ENCODE peak calls at places on chromosomes 13 and 19, in six cellular contexts. One of them, this sample, is unnamed.

GRCh38 chr13:31767175-31767900 is 28.0 kb downstream of the RXFP2 start:
- DNase-seq in activated naive CD8-positive, alpha-beta T cell treated with anti-CD3 and anti-CD28 coated beads, Interleukin-2, amount 50 U/mL, for 24 hours: no peak
- DNase-seq in stimulated activated CD8-positive, alpha-beta memory T cell treated with anti-CD3 and anti-CD28 coated beads, Interleukin-15, amount 100 ng/mL, for 4 hours: no peak
- DNase-seq in ELR: peak
- DNase-seq in NCI-H1417: no peak
- DNase-seq in tibial artery: no peak
- DNase-seq in this sample: no peak

GRCh38 chr19:46068345-46069258 is 27.8 kb upstream of the IGFL4 start:
- DNase-seq in tibial artery: no peak
- DNase-seq in stimulated activated CD8-positive, alpha-beta memory T cell treated with anti-CD3 and anti-CD28 coated beads, Interleukin-15, amount 100 ng/mL, for 4 hours: no peak
- DNase-seq in ELR: peak
- DNase-seq in NCI-H1417: no peak
- DNase-seq in activated naive CD8-positive, alpha-beta T cell treated with anti-CD3 and anti-CD28 coated beads, Interleukin-2, amount 50 U/mL, for 24 hours: no peak
- DNase-seq in this sample: no peak

GRCh38 chr19:15330801-15331418 is 1.4 kb downstream of the BRD4 start:
- DNase-seq in stimulated activated CD8-positive, alpha-beta memory T cell treated with anti-CD3 and anti-CD28 coated beads, Interleukin-15, amount 100 ng/mL, for 4 hours: no peak
- DNase-seq in NCI-H1417: peak
- DNase-seq in ELR: peak
- DNase-seq in activated naive CD8-positive, alpha-beta T cell treated with anti-CD3 and anti-CD28 coated beads, Interleukin-2, amount 50 U/mL, for 24 hours: no peak
- DNase-seq in tibial artery: no peak
- DNase-seq in this sample: no peak

GRCh38 chr19:33440682-33441081 is 67.2 kb downstream of the CEBPG start:
- DNase-seq in activated naive CD8-positive, alpha-beta T cell treated with anti-CD3 and anti-CD28 coated beads, Interleukin-2, amount 50 U/mL, for 24 hours: no peak
- DNase-seq in NCI-H1417: no peak
- DNase-seq in stimulated activated CD8-positive, alpha-beta memory T cell treated with anti-CD3 and anti-CD28 coated beads, Interleukin-15, amount 100 ng/mL, for 4 hours: no peak
- DNase-seq in tibial artery: no peak
- DNase-seq in ELR: no peak
- DNase-seq in this sample: no peak

GRCh38 chr19:17616686-17616960 is 61.2 kb downstream of the COLGALT1 start:
- DNase-seq in ELR: no peak
- DNase-seq in NCI-H1417: no peak
- DNase-seq in stimulated activated CD8-positive, alpha-beta memory T cell treated with anti-CD3 and anti-CD28 coated beads, Interleukin-15, amount 100 ng/mL, for 4 hours: no peak
- DNase-seq in tibial artery: no peak
- DNase-seq in activated naive CD8-positive, alpha-beta T cell treated with anti-CD3 and anti-CD28 coated beads, Interleukin-2, amount 50 U/mL, for 24 hours: no peak
- DNase-seq in this sample: no peak

GRCh38 chr19:13033244-13033643 is 38.0 kb downstream of the NFIX start:
- DNase-seq in NCI-H1417: no peak
- DNase-seq in activated naive CD8-positive, alpha-beta T cell treated with anti-CD3 and anti-CD28 coated beads, Interleukin-2, amount 50 U/mL, for 24 hours: no peak
- DNase-seq in stimulated activated CD8-positive, alpha-beta memory T cell treated with anti-CD3 and anti-CD28 coated beads, Interleukin-15, amount 100 ng/mL, for 4 hours: no peak
- DNase-seq in ELR: peak
- DNase-seq in tibial artery: no peak
- DNase-seq in this sample: no peak

GRCh38 chr13:59458908-59459579 is 704.7 kb downstream of the DIAPH3 start:
- DNase-seq in NCI-H1417: no peak
- DNase-seq in tibial artery: no peak
- DNase-seq in stimulated activated CD8-positive, alpha-beta memory T cell treated with anti-CD3 and anti-CD28 coated beads, Interleukin-15, amount 100 ng/mL, for 4 hours: no peak
- DNase-seq in activated naive CD8-positive, alpha-beta T cell treated with anti-CD3 and anti-CD28 coated beads, Interleukin-2, amount 50 U/mL, for 24 hours: no peak
- DNase-seq in ELR: peak
- DNase-seq in this sample: peak

GRCh38 chr19:16328824-16329482 is 4.3 kb downstream of the KLF2 start:
- DNase-seq in activated naive CD8-positive, alpha-beta T cell treated with anti-CD3 and anti-CD28 coated beads, Interleukin-2, amount 50 U/mL, for 24 hours: peak
- DNase-seq in stimulated activated CD8-positive, alpha-beta memory T cell treated with anti-CD3 and anti-CD28 coated beads, Interleukin-15, amount 100 ng/mL, for 4 hours: no peak
- DNase-seq in NCI-H1417: peak
- DNase-seq in ELR: peak
- DNase-seq in tibial artery: no peak
- DNase-seq in this sample: no peak

GRCh38 chr13:27636624-27637288 is 15.1 kb downstream of the POLR1D start:
- DNase-seq in stimulated activated CD8-positive, alpha-beta memory T cell treated with anti-CD3 and anti-CD28 coated beads, Interleukin-15, amount 100 ng/mL, for 4 hours: no peak
- DNase-seq in NCI-H1417: peak
- DNase-seq in tibial artery: no peak
- DNase-seq in ELR: no peak
- DNase-seq in activated naive CD8-positive, alpha-beta T cell treated with anti-CD3 and anti-CD28 coated beads, Interleukin-2, amount 50 U/mL, for 24 hours: no peak
- DNase-seq in this sample: peak

GRCh38 chr13:102707465-102707864 is 12.6 kb upstream of the METTL21C start:
- DNase-seq in tibial artery: no peak
- DNase-seq in ELR: peak
- DNase-seq in NCI-H1417: peak
- DNase-seq in stimulated activated CD8-positive, alpha-beta memory T cell treated with anti-CD3 and anti-CD28 coated beads, Interleukin-15, amount 100 ng/mL, for 4 hours: no peak
- DNase-seq in activated naive CD8-positive, alpha-beta T cell treated with anti-CD3 and anti-CD28 coated beads, Interleukin-2, amount 50 U/mL, for 24 hours: no peak
- DNase-seq in this sample: peak

GRCh38 chr19:19146865-19147264 is 8.6 kb upstream of the TMEM161A start:
- DNase-seq in stimulated activated CD8-positive, alpha-beta memory T cell treated with anti-CD3 and anti-CD28 coated beads, Interleukin-15, amount 100 ng/mL, for 4 hours: no peak
- DNase-seq in tibial artery: no peak
- DNase-seq in ELR: no peak
- DNase-seq in activated naive CD8-positive, alpha-beta T cell treated with anti-CD3 and anti-CD28 coated beads, Interleukin-2, amount 50 U/mL, for 24 hours: no peak
- DNase-seq in NCI-H1417: no peak
- DNase-seq in this sample: no peak

GRCh38 chr13:55761986-55762385 is 1378.7 kb upstream of the PRR20A start:
- DNase-seq in activated naive CD8-positive, alpha-beta T cell treated with anti-CD3 and anti-CD28 coated beads, Interleukin-2, amount 50 U/mL, for 24 hours: no peak
- DNase-seq in stimulated activated CD8-positive, alpha-beta memory T cell treated with anti-CD3 and anti-CD28 coated beads, Interleukin-15, amount 100 ng/mL, for 4 hours: no peak
- DNase-seq in NCI-H1417: no peak
- DNase-seq in tibial artery: no peak
- DNase-seq in ELR: no peak
- DNase-seq in this sample: no peak

GRCh38 chr19:55156202-55157063 is 1.1 kb downstream of the TNNI3 start:
- DNase-seq in NCI-H1417: peak
- DNase-seq in tibial artery: no peak
- DNase-seq in ELR: peak
- DNase-seq in stimulated activated CD8-positive, alpha-beta memory T cell treated with anti-CD3 and anti-CD28 coated beads, Interleukin-15, amount 100 ng/mL, for 4 hours: no peak
- DNase-seq in activated naive CD8-positive, alpha-beta T cell treated with anti-CD3 and anti-CD28 coated beads, Interleukin-2, amount 50 U/mL, for 24 hours: peak
- DNase-seq in this sample: peak

GRCh38 chr13:76856141-76856571 is 30.0 kb downstream of the KCTD12 start:
- DNase-seq in stimulated activated CD8-positive, alpha-beta memory T cell treated with anti-CD3 and anti-CD28 coated beads, Interleukin-15, amount 100 ng/mL, for 4 hours: no peak
- DNase-seq in tibial artery: no peak
- DNase-seq in NCI-H1417: no peak
- DNase-seq in activated naive CD8-positive, alpha-beta T cell treated with anti-CD3 and anti-CD28 coated beads, Interleukin-2, amount 50 U/mL, for 24 hours: no peak
- DNase-seq in ELR: peak
- DNase-seq in this sample: no peak

GRCh38 chr13:41709511-41709910 is 251.4 kb downstream of the VWA8 start:
- DNase-seq in activated naive CD8-positive, alpha-beta T cell treated with anti-CD3 and anti-CD28 coated beads, Interleukin-2, amount 50 U/mL, for 24 hours: no peak
- DNase-seq in stimulated activated CD8-positive, alpha-beta memory T cell treated with anti-CD3 and anti-CD28 coated beads, Interleukin-15, amount 100 ng/mL, for 4 hours: no peak
- DNase-seq in ELR: peak
- DNase-seq in NCI-H1417: no peak
- DNase-seq in tibial artery: no peak
- DNase-seq in this sample: no peak

GRCh38 chr13:104816716-104817115 is 1718.7 kb downstream of the EFNB2 start:
- DNase-seq in stimulated activated CD8-positive, alpha-beta memory T cell treated with anti-CD3 and anti-CD28 coated beads, Interleukin-15, amount 100 ng/mL, for 4 hours: no peak
- DNase-seq in activated naive CD8-positive, alpha-beta T cell treated with anti-CD3 and anti-CD28 coated beads, Interleukin-2, amount 50 U/mL, for 24 hours: no peak
- DNase-seq in ELR: no peak
- DNase-seq in NCI-H1417: no peak
- DNase-seq in tibial artery: no peak
- DNase-seq in this sample: no peak

GRCh38 chr13:33634526-33635111 is 183.3 kb upstream of the RFC3 start:
- DNase-seq in NCI-H1417: no peak
- DNase-seq in activated naive CD8-positive, alpha-beta T cell treated with anti-CD3 and anti-CD28 coated beads, Interleukin-2, amount 50 U/mL, for 24 hours: no peak
- DNase-seq in ELR: no peak
- DNase-seq in tibial artery: no peak
- DNase-seq in stimulated activated CD8-positive, alpha-beta memory T cell treated with anti-CD3 and anti-CD28 coated beads, Interleukin-15, amount 100 ng/mL, for 4 hours: no peak
- DNase-seq in this sample: no peak

GRCh38 chr13:42747399-42747873 is 33.9 kb upstream of the FAM216B start:
- DNase-seq in tibial artery: no peak
- DNase-seq in ELR: peak
- DNase-seq in NCI-H1417: peak
- DNase-seq in activated naive CD8-positive, alpha-beta T cell treated with anti-CD3 and anti-CD28 coated beads, Interleukin-2, amount 50 U/mL, for 24 hours: no peak
- DNase-seq in stimulated activated CD8-positive, alpha-beta memory T cell treated with anti-CD3 and anti-CD28 coated beads, Interleukin-15, amount 100 ng/mL, for 4 hours: no peak
- DNase-seq in this sample: peak

GRCh38 chr19:44746946-44747738 is 1.4 kb upstream of the BCL3 start:
- DNase-seq in activated naive CD8-positive, alpha-beta T cell treated with anti-CD3 and anti-CD28 coated beads, Interleukin-2, amount 50 U/mL, for 24 hours: peak
- DNase-seq in stimulated activated CD8-positive, alpha-beta memory T cell treated with anti-CD3 and anti-CD28 coated beads, Interleukin-15, amount 100 ng/mL, for 4 hours: peak
- DNase-seq in ELR: peak
- DNase-seq in NCI-H1417: peak
- DNase-seq in tibial artery: peak
- DNase-seq in this sample: peak

GRCh38 chr19:55640043-55640576 is 692 bp upstream of the ZNF580 start:
- DNase-seq in NCI-H1417: peak
- DNase-seq in ELR: peak
- DNase-seq in stimulated activated CD8-positive, alpha-beta memory T cell treated with anti-CD3 and anti-CD28 coated beads, Interleukin-15, amount 100 ng/mL, for 4 hours: peak
- DNase-seq in tibial artery: peak
- DNase-seq in activated naive CD8-positive, alpha-beta T cell treated with anti-CD3 and anti-CD28 coated beads, Interleukin-2, amount 50 U/mL, for 24 hours: peak
- DNase-seq in this sample: peak

GRCh38 chr19:47713046-47714021 is at the start of gene EHD2:
- DNase-seq in activated naive CD8-positive, alpha-beta T cell treated with anti-CD3 and anti-CD28 coated beads, Interleukin-2, amount 50 U/mL, for 24 hours: peak
- DNase-seq in tibial artery: peak
- DNase-seq in NCI-H1417: no peak
- DNase-seq in stimulated activated CD8-positive, alpha-beta memory T cell treated with anti-CD3 and anti-CD28 coated beads, Interleukin-15, amount 100 ng/mL, for 4 hours: no peak
- DNase-seq in ELR: peak
- DNase-seq in this sample: no peak

GRCh38 chr19:12965017-12965811 is 4.2 kb upstream of the DAND5 start:
- DNase-seq in NCI-H1417: peak
- DNase-seq in stimulated activated CD8-positive, alpha-beta memory T cell treated with anti-CD3 and anti-CD28 coated beads, Interleukin-15, amount 100 ng/mL, for 4 hours: peak
- DNase-seq in tibial artery: peak
- DNase-seq in activated naive CD8-positive, alpha-beta T cell treated with anti-CD3 and anti-CD28 coated beads, Interleukin-2, amount 50 U/mL, for 24 hours: peak
- DNase-seq in ELR: peak
- DNase-seq in this sample: peak

GRCh38 chr19:49555600-49556411 is 24.6 kb downstream of the NOSIP start:
- DNase-seq in stimulated activated CD8-positive, alpha-beta memory T cell treated with anti-CD3 and anti-CD28 coated beads, Interleukin-15, amount 100 ng/mL, for 4 hours: no peak
- DNase-seq in NCI-H1417: peak
- DNase-seq in activated naive CD8-positive, alpha-beta T cell treated with anti-CD3 and anti-CD28 coated beads, Interleukin-2, amount 50 U/mL, for 24 hours: peak
- DNase-seq in ELR: peak
- DNase-seq in tibial artery: peak
- DNase-seq in this sample: no peak

GRCh38 chr19:45076029-45076850 is at the start of gene ZNF296:
- DNase-seq in NCI-H1417: peak
- DNase-seq in tibial artery: peak
- DNase-seq in stimulated activated CD8-positive, alpha-beta memory T cell treated with anti-CD3 and anti-CD28 coated beads, Interleukin-15, amount 100 ng/mL, for 4 hours: peak
- DNase-seq in ELR: peak
- DNase-seq in activated naive CD8-positive, alpha-beta T cell treated with anti-CD3 and anti-CD28 coated beads, Interleukin-2, amount 50 U/mL, for 24 hours: peak
- DNase-seq in this sample: peak

GRCh38 chr13:92572190-92572589 is 654.4 kb upstream of the GPC6 start:
- DNase-seq in ELR: no peak
- DNase-seq in NCI-H1417: peak
- DNase-seq in stimulated activated CD8-positive, alpha-beta memory T cell treated with anti-CD3 and anti-CD28 coated beads, Interleukin-15, amount 100 ng/mL, for 4 hours: no peak
- DNase-seq in tibial artery: no peak
- DNase-seq in activated naive CD8-positive, alpha-beta T cell treated with anti-CD3 and anti-CD28 coated beads, Interleukin-2, amount 50 U/mL, for 24 hours: no peak
- DNase-seq in this sample: no peak

GRCh38 chr19:49017666-49018351 is 918 bp upstream of the LHB start:
- DNase-seq in ELR: peak
- DNase-seq in tibial artery: no peak
- DNase-seq in stimulated activated CD8-positive, alpha-beta memory T cell treated with anti-CD3 and anti-CD28 coated beads, Interleukin-15, amount 100 ng/mL, for 4 hours: peak
- DNase-seq in activated naive CD8-positive, alpha-beta T cell treated with anti-CD3 and anti-CD28 coated beads, Interleukin-2, amount 50 U/mL, for 24 hours: peak
- DNase-seq in NCI-H1417: peak
- DNase-seq in this sample: peak

GRCh38 chr19:10112037-10112751 is 701 bp downstream of the P2RY11 start:
- DNase-seq in NCI-H1417: no peak
- DNase-seq in activated naive CD8-positive, alpha-beta T cell treated with anti-CD3 and anti-CD28 coated beads, Interleukin-2, amount 50 U/mL, for 24 hours: peak
- DNase-seq in ELR: peak
- DNase-seq in tibial artery: no peak
- DNase-seq in stimulated activated CD8-positive, alpha-beta memory T cell treated with anti-CD3 and anti-CD28 coated beads, Interleukin-15, amount 100 ng/mL, for 4 hours: peak
- DNase-seq in this sample: no peak

GRCh38 chr19:51354742-51355148 is 11.4 kb downstream of the ETFB start:
- DNase-seq in activated naive CD8-positive, alpha-beta T cell treated with anti-CD3 and anti-CD28 coated beads, Interleukin-2, amount 50 U/mL, for 24 hours: peak
- DNase-seq in ELR: no peak
- DNase-seq in tibial artery: no peak
- DNase-seq in stimulated activated CD8-positive, alpha-beta memory T cell treated with anti-CD3 and anti-CD28 coated beads, Interleukin-15, amount 100 ng/mL, for 4 hours: no peak
- DNase-seq in NCI-H1417: no peak
- DNase-seq in this sample: no peak

GRCh38 chr19:58351996-58352755 is 1.1 kb downstream of the A1BG start:
- DNase-seq in stimulated activated CD8-positive, alpha-beta memory T cell treated with anti-CD3 and anti-CD28 coated beads, Interleukin-15, amount 100 ng/mL, for 4 hours: no peak
- DNase-seq in NCI-H1417: no peak
- DNase-seq in activated naive CD8-positive, alpha-beta T cell treated with anti-CD3 and anti-CD28 coated beads, Interleukin-2, amount 50 U/mL, for 24 hours: no peak
- DNase-seq in tibial artery: no peak
- DNase-seq in ELR: no peak
- DNase-seq in this sample: no peak

GRCh38 chr19:2207991-2208860 is 27.9 kb downstream of the PLEKHJ1 start:
- DNase-seq in activated naive CD8-positive, alpha-beta T cell treated with anti-CD3 and anti-CD28 coated beads, Interleukin-2, amount 50 U/mL, for 24 hours: peak
- DNase-seq in NCI-H1417: peak
- DNase-seq in tibial artery: no peak
- DNase-seq in stimulated activated CD8-positive, alpha-beta memory T cell treated with anti-CD3 and anti-CD28 coated beads, Interleukin-15, amount 100 ng/mL, for 4 hours: peak
- DNase-seq in ELR: peak
- DNase-seq in this sample: no peak

GRCh38 chr13:110964229-110965037 is 49.6 kb upstream of the ANKRD10 start:
- DNase-seq in NCI-H1417: no peak
- DNase-seq in activated naive CD8-positive, alpha-beta T cell treated with anti-CD3 and anti-CD28 coated beads, Interleukin-2, amount 50 U/mL, for 24 hours: no peak
- DNase-seq in stimulated activated CD8-positive, alpha-beta memory T cell treated with anti-CD3 and anti-CD28 coated beads, Interleukin-15, amount 100 ng/mL, for 4 hours: no peak
- DNase-seq in tibial artery: no peak
- DNase-seq in ELR: no peak
- DNase-seq in this sample: no peak

GRCh38 chr13:98843482-98843877 is 91.0 kb upstream of the SLC15A1 start:
- DNase-seq in tibial artery: no peak
- DNase-seq in NCI-H1417: no peak
- DNase-seq in ELR: no peak
- DNase-seq in stimulated activated CD8-positive, alpha-beta memory T cell treated with anti-CD3 and anti-CD28 coated beads, Interleukin-15, amount 100 ng/mL, for 4 hours: no peak
- DNase-seq in activated naive CD8-positive, alpha-beta T cell treated with anti-CD3 and anti-CD28 coated beads, Interleukin-2, amount 50 U/mL, for 24 hours: no peak
- DNase-seq in this sample: no peak

GRCh38 chr19:18649371-18650047 is 12.7 kb downstream of the KLHL26 start:
- DNase-seq in ELR: no peak
- DNase-seq in tibial artery: peak
- DNase-seq in NCI-H1417: peak
- DNase-seq in stimulated activated CD8-positive, alpha-beta memory T cell treated with anti-CD3 and anti-CD28 coated beads, Interleukin-15, amount 100 ng/mL, for 4 hours: no peak
- DNase-seq in activated naive CD8-positive, alpha-beta T cell treated with anti-CD3 and anti-CD28 coated beads, Interleukin-2, amount 50 U/mL, for 24 hours: no peak
- DNase-seq in this sample: no peak

GRCh38 chr19:55704494-55705245 is 29.6 kb downstream of the EPN1 start:
- DNase-seq in NCI-H1417: no peak
- DNase-seq in activated naive CD8-positive, alpha-beta T cell treated with anti-CD3 and anti-CD28 coated beads, Interleukin-2, amount 50 U/mL, for 24 hours: no peak
- DNase-seq in stimulated activated CD8-positive, alpha-beta memory T cell treated with anti-CD3 and anti-CD28 coated beads, Interleukin-15, amount 100 ng/mL, for 4 hours: no peak
- DNase-seq in tibial artery: peak
- DNase-seq in ELR: no peak
- DNase-seq in this sample: no peak

This sample was measured in NCI-H748 treated with DMSO at 0.1 percent for 48 hours.